ENCODE peak calls at places on chromosomes 12 and 14, in six cellular contexts. I, L, H, N, O and T are unnamed samples.

GRCh38 chr12:6899837-6900519 is 4.6 kb upstream of the LRRC23 start:
- DNase-seq in I (no peak), L (no peak), H (peak; percentile 78), N (no peak), O (peak; percentile 56), T (no peak)

GRCh38 chr14:100042328-100042727 is 22.9 kb upstream of the EVL start:
- DNase-seq in I (no peak), L (no peak), H (no peak), N (no peak), O (no peak), T (no peak)

GRCh38 chr14:76405627-76406026 is 29.7 kb downstream of the ESRRB start:
- DNase-seq in I (no peak), L (no peak), H (no peak), N (no peak), O (no peak), T (no peak)

GRCh38 chr14:60252630-60253029 is 3.6 kb downstream of the PPM1A start:
- DNase-seq in I (no peak), L (no peak), H (no peak), N (no peak), O (no peak), T (no peak)

GRCh38 chr12:3333583-3333982 is 157.4 kb upstream of the PRMT8 start:
- DNase-seq in I (peak; percentile 22), L (no peak), H (peak; percentile 92), N (no peak), O (no peak), T (no peak)

GRCh38 chr14:36944307-36945010 is 227.9 kb downstream of the SLC25A21 start:
- DNase-seq in I (peak; percentile 79), L (peak; percentile 20), H (no peak), N (no peak), O (no peak), T (peak; percentile 90)

GRCh38 chr12:93419388-93420034 is 22.2 kb downstream of the UBE2N start:
- DNase-seq in I (peak; percentile 68), L (peak; percentile 42), H (peak; percentile 56), N (no peak), O (no peak), T (peak; percentile 32)

GRCh38 chr14:68408680-68409079 is 384.2 kb downstream of the ZFP36L1 start:
- DNase-seq in I (peak; percentile 63), L (no peak), H (no peak), N (no peak), O (no peak), T (no peak)

GRCh38 chr12:2289525-2289924 is 236.7 kb downstream of the CACNA1C start:
- DNase-seq in I (no peak), L (no peak), H (no peak), N (no peak), O (no peak), T (no peak)

GRCh38 chr14:84065811-84066210 is 1464.1 kb upstream of the FLRT2 start:
- DNase-seq in I (no peak), L (no peak), H (no peak), N (no peak), O (no peak), T (no peak)

GRCh38 chr12:49942512-49942893 is 8.0 kb upstream of the AQP2 start:
- DNase-seq in I (no peak), L (no peak), H (no peak), N (no peak), O (no peak), T (no peak)

GRCh38 chr12:122312926-122313325 is 46.6 kb upstream of the VPS33A start:
- DNase-seq in I (no peak), L (no peak), H (no peak), N (no peak), O (no peak), T (no peak)

GRCh38 chr14:64218344-64219240 is 75.6 kb downstream of the ESR2 start:
- DNase-seq in I (no peak), L (no peak), H (no peak), N (no peak), O (no peak), T (no peak)

GRCh38 chr12:72468505-72468904 is 196.3 kb downstream of the TRHDE start:
- DNase-seq in I (no peak), L (no peak), H (no peak), N (no peak), O (no peak), T (no peak)

GRCh38 chr12:80332827-80333226 is 111.2 kb upstream of the PTPRQ start:
- DNase-seq in I (no peak), L (no peak), H (no peak), N (no peak), O (no peak), T (no peak)

GRCh38 chr14:24395609-24396580 is 2.9 kb upstream of the NYNRIN start:
- DNase-seq in I (no peak), L (no peak), H (no peak), N (no peak), O (no peak), T (peak; percentile 83)

GRCh38 chr12:3416670-3417069 is 74.3 kb upstream of the PRMT8 start:
- DNase-seq in I (no peak), L (no peak), H (no peak), N (no peak), O (no peak), T (no peak)

GRCh38 chr12:45427042-45427441 is 211.1 kb downstream of the ANO6 start:
- DNase-seq in I (no peak), L (no peak), H (no peak), N (no peak), O (no peak), T (no peak)

GRCh38 chr12:62192486-62193250 is 67.5 kb upstream of the USP15 start:
- DNase-seq in I (peak; percentile 85), L (peak; percentile 68), H (peak; percentile 92), N (no peak), O (peak; percentile 32), T (peak; percentile 75)

GRCh38 chr12:11729008-11729407 is 79.5 kb downstream of the ETV6 start:
- DNase-seq in I (peak; percentile 12), L (no peak), H (no peak), N (no peak), O (no peak), T (peak; percentile 56)

GRCh38 chr14:21066882-21067502 is 3.1 kb upstream of the ARHGEF40 start:
- DNase-seq in I (peak; percentile 43), L (peak; percentile 36), H (peak; percentile 61), N (no peak), O (no peak), T (peak; percentile 28)

GRCh38 chr14:86766469-86766868 is 1226.5 kb downstream of the GALC start:
- DNase-seq in I (no peak), L (no peak), H (no peak), N (no peak), O (no peak), T (no peak)

GRCh38 chr12:11758838-11759509 is 109.5 kb downstream of the ETV6 start:
- DNase-seq in I (no peak), L (no peak), H (no peak), N (no peak), O (peak; percentile 46), T (no peak)

GRCh38 chr14:69137456-69138188 is 15.3 kb downstream of the DCAF5 start:
- DNase-seq in I (no peak), L (no peak), H (no peak), N (no peak), O (no peak), T (no peak)

GRCh38 chr12:132513070-132513398 is 23.1 kb downstream of the FBRSL1 start:
- DNase-seq in I (no peak), L (no peak), H (no peak), N (no peak), O (no peak), T (no peak)

GRCh38 chr14:102929349-102930137 is 7.1 kb downstream of the AMN start:
- DNase-seq in I (no peak), L (no peak), H (no peak), N (no peak), O (no peak), T (no peak)

GRCh38 chr12:79344855-79345840 is 345.6 kb downstream of the PAWR start:
- DNase-seq in I (peak; percentile 77), L (peak; percentile 48), H (peak; percentile 81), N (no peak), O (no peak), T (peak; percentile 37)

GRCh38 chr12:94722664-94723063 is 72.3 kb upstream of the TMCC3 start:
- DNase-seq in I (no peak), L (no peak), H (no peak), N (no peak), O (no peak), T (no peak)

GRCh38 chr14:51004801-51005526 is 60.7 kb upstream of the PYGL start:
- DNase-seq in I (peak; percentile 88), L (peak; percentile 29), H (no peak), N (no peak), O (no peak), T (peak; percentile 73)

DNA sequence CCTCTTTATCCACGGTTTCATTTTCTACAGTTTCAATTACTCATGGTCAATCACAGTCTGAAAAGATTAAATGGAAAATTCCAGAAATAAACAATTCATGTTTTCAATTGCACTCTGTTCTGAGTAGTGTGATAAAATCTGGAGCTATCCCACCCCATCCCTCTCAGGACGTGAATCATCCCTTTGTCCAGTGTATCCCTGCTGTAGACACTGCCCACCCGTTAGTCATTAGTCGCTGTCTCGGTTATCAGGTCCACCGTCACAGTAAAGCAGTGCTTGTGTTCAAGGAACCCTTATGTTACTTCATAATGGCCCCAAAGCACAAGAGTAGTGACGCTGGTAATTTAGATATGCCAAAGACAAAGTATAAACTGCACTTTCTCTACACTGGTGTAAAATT is 141.0 kb upstream of the LMNTD1 start:
- DNase-seq in I (peak; percentile 83), L (peak; percentile 13), H (no peak), N (no peak), O (peak; percentile 34), T (peak; percentile 96)
- H3K27ac ChIP-seq in I (peak overlapping the region; percentile 62), L (no peak overlapping the region), H (no peak overlapping the region), N (no peak overlapping the region), O (no peak overlapping the region), T (peak overlapping the region; percentile 50)

GRCh38 chr14:23182372-23183014 is 967 bp downstream of the SLC7A8 start:
- DNase-seq in I (peak; percentile 35), L (peak; percentile 68), H (peak; percentile 87), N (no peak), O (peak; percentile 71), T (peak; percentile 46)
- H3K27ac ChIP-seq in I (no peak overlapping the region), L (peak overlapping the region; percentile 55), H (no peak overlapping the region), N (peak overlapping the region; percentile 85), O (peak overlapping the region; percentile 88), T (peak overlapping the region; percentile 14)

DNA sequence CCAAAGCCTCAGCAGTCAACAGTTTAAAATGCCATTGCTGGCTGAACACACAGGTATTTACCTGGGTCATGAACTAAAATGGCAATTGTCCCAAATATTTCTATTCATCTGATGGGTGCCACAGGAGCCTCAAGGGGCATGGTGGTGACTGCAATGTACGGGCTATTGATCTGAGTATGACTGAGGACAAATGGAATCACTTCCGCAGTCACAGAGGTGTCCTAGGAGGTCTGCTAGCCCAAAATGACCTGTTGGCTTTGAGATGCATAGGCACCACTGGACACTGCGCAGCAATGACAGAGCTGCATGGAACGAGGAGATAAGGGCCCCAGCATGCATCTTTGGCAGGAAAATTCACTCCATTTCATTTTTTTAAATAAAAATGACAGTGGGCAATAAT is 474.1 kb upstream of the SOX5 start:
- DNase-seq in I (no peak), L (no peak), H (no peak), N (no peak), O (no peak), T (no peak)
- H3K27ac ChIP-seq in I (no peak overlapping the region), L (no peak overlapping the region), H (no peak overlapping the region), N (no peak overlapping the region), O (no peak overlapping the region), T (no peak overlapping the region)

DNA sequence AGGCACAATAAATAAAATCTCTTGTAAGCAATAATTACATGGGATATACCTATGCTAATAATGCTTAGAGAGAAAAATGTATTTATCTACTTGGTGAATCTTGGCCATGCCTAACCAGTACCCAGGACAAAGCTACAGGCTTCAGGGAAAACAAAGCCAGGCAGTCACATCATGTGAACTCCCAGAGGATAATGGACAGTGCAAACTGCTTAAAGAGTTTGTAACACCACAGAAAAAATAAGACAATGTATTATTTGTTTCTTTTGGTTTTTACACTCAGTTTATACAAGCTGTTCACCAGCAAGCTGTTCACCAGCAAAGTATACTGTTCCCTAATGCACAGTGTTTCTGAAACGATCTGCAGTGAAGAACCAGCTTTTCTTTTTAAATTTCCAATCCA is 38.0 kb downstream of the DICER1 start:
- DNase-seq in I (no peak), L (no peak), H (no peak), N (no peak), O (no peak), T (no peak)
- H3K27ac ChIP-seq in I (no peak overlapping the region), L (no peak overlapping the region), H (no peak overlapping the region), N (no peak overlapping the region), O (no peak overlapping the region), T (no peak overlapping the region)